ENCODE peak calls at places on chromosomes 12 and 14, in four cellular contexts. Y is HCT116, M is GM12878, W is H1. E is an unnamed sample.

GRCh38 chr14:36478782-36479181 is 41.2 kb downstream of the NKX2-1 start:
- DNase-seq in Y (peak), M (no peak), W (no peak), E (no peak)

GRCh38 chr12:39902823-39903222 is 203.1 kb downstream of the SLC2A13 start:
- DNase-seq in Y (peak), M (no peak), W (no peak), E (no peak)

GRCh38 chr12:109697877-109698468 is 15.7 kb upstream of the FAM222A start:
- DNase-seq in Y (no peak), M (no peak), W (no peak), E (no peak)

GRCh38 chr12:28781671-28782652 is 367.1 kb upstream of the FAR2 start:
- DNase-seq in Y (no peak), M (no peak), W (no peak), E (no peak)

GRCh38 chr14:78974691-78975090 is 804.5 kb downstream of the NRXN3 start:
- DNase-seq in Y (no peak), M (no peak), W (no peak), E (no peak)

GRCh38 chr12:127013222-127013621 is 1253.7 kb upstream of the TMEM132C start:
- DNase-seq in Y (no peak), M (no peak), W (no peak), E (no peak)

GRCh38 chr12:5036031-5036430 is 7.6 kb upstream of the KCNA5 start:
- DNase-seq in Y (no peak), M (no peak), W (no peak), E (no peak)

GRCh38 chr12:29816869-29817730 is 33.4 kb upstream of the TMTC1 start:
- DNase-seq in Y (no peak), M (no peak), W (no peak), E (no peak)

GRCh38 chr14:37232907-37233481 is 35.3 kb downstream of the MIPOL1 start:
- DNase-seq in Y (peak), M (no peak), W (no peak), E (peak)

GRCh38 chr14:96501383-96501745 is 818 bp upstream of the PAPOLA start:
- DNase-seq in Y (no peak), M (no peak), W (no peak), E (no peak)

GRCh38 chr14:96501746-96502620 is at the start of gene PAPOLA:
- DNase-seq in Y (peak), M (peak), W (peak), E (peak)

GRCh38 chr14:96497586-96497985 is 4.6 kb upstream of the PAPOLA start:
- DNase-seq in Y (no peak), M (no peak), W (no peak), E (no peak)

GRCh38 chr14:96507723-96508122 is 5.5 kb downstream of the PAPOLA start:
- DNase-seq in Y (no peak), M (no peak), W (no peak), E (no peak)

GRCh38 chr14:96502621-96503251 is 554 bp downstream of the PAPOLA start:
- DNase-seq in Y (no peak), M (no peak), W (peak), E (peak)
- TF ChIP-seq SIN3A in Y (no peak), M (no peak), W (no peak), E (peak)

DNA sequence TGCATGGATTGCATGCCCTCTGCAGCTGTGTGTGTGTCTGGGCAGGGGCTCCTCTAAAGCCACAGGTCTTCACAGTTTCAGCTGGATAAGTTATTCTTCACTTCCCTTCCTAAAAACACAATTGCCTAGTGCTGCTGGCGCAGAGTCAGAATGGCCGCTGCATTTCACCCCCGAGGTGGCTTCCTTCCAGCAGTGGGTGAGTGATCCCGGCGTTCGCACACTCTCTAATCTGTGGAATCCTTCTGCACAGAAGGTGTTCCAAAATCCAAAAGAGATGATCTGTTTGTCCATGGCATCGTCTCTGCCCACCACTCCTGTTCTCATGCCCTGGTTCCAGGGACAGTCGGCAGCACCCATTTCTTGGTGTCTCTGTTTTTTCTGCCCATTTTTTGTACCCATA is 340.7 kb downstream of the DPF3 start:
- DNase-seq in Y (no peak), M (no peak), W (no peak), E (no peak)
- TF ChIP-seq SIN3A in Y (no peak), M (no peak), W (no peak), E (no peak)

GRCh38 chr14:64787619-64788018 is 83.4 kb downstream of the PLEKHG3 start:
- DNase-seq in Y (no peak), M (no peak), W (no peak), E (no peak)

GRCh38 chr14:64789696-64790095 is 85.5 kb downstream of the PLEKHG3 start:
- DNase-seq in Y (no peak), M (no peak), W (no peak), E (no peak)

GRCh38 chr14:64790478-64790877 is 86.3 kb downstream of the PLEKHG3 start:
- DNase-seq in Y (no peak), M (no peak), W (no peak), E (no peak)

GRCh38 chr14:64786296-64787149 is 82.3 kb downstream of the PLEKHG3 start:
- DNase-seq in Y (no peak), M (no peak), W (no peak), E (no peak)

DNA sequence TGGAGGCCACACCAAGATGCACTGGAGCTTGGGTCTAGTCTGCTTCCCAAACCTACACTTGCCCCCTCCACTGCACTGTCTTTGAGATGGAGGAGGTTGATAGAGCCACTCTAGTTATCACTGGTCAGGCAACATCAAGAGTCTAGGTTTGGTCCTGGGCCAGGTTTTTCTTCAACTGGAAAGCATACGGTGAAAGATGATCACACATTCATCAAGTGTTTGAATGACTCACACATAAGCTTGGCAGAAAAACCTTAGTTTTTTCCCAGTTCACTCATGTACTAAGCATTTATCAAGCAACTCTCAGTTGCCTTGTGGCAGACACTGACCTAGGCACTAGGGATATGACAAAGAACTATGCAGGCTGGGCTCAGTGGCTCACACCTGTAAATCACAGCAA is 84.5 kb downstream of the PLEKHG3 start:
- DNase-seq in Y (peak), M (no peak), W (no peak), E (no peak)
- TF ChIP-seq SIN3A in Y (no peak), M (no peak), W (no peak), E (no peak)

DNA sequence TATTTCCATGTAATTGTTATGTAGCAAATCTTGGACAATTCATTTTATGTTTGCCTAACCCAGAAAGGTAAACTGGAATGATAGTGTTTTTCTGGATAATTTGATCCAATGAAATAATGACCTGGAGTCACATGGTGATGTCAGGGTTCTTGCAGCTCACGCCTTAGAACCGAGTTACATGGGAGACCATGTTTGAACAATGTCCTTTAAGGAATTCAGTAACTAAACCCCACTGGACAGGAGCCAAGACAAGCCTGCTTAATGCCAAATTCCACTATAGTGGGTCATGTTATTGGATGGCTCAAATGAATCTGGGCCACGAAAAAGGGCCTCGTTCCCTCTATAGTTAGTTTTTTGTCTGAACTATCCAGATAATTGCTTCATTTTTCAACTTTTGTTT is 255.8 kb upstream of the HMGA2 start:
- DNase-seq in Y (no peak), M (no peak), W (no peak), E (no peak)
- TF ChIP-seq SIN3A in Y (no peak), M (no peak), W (no peak), E (no peak)

GRCh38 chr12:47158792-47159191 is 79.0 kb upstream of the AMIGO2 start:
- DNase-seq in Y (no peak), M (no peak), W (no peak), E (no peak)

GRCh38 chr12:47160296-47161244 is 80.8 kb upstream of the AMIGO2 start:
- DNase-seq in Y (no peak), M (no peak), W (no peak), E (no peak)

GRCh38 chr12:47156167-47156736 is 76.5 kb upstream of the AMIGO2 start:
- DNase-seq in Y (no peak), M (no peak), W (no peak), E (no peak)

GRCh38 chr12:47155457-47156166 is 75.9 kb upstream of the AMIGO2 start:
- DNase-seq in Y (no peak), M (no peak), W (no peak), E (no peak)

GRCh38 chr12:47159348-47159747 is 79.6 kb upstream of the AMIGO2 start:
- DNase-seq in Y (no peak), M (no peak), W (no peak), E (no peak)
- TF ChIP-seq SIN3A in Y (no peak), M (no peak), W (no peak), E (no peak)

DNA sequence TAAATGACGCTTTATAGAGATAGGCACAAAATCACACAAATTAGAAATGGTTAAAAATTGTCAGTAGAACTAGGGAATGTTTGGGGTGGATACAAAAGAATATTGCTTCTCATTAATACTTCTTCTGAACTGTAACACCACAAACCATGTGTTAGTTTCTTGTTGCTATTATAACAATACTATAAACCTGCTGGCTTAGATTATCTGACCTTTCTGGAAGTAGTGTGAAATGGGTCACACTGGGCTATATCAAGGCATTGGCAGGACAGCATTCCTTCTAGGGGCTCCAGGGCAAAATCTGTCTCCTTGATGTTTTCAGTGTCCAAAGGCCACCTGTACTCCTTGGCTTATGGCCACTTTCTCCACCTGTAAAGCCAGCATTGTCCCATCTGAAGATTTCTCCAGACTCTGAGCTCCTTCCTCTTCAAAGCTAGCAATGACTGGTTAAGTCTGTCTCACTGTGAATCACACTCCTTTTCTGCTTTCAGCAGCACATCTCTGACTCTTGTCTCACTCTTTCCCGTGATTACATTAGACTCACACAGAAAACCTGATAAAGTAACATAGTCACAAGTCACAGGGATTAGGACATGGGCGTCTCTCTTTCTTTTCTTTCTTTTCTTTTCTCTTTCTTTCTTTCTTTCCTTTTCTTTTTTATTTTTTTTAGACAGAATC is 86.3 kb downstream of the SLC15A4 start:
- DNase-seq in Y (no peak), M (no peak), W (no peak), E (no peak)
- TF ChIP-seq SIN3A in Y (no peak), M (no peak), W (no peak), E (no peak)

GRCh38 chr12:74043343-74043742 is 494.3 kb upstream of the ATXN7L3B start:
- DNase-seq in Y (peak), M (no peak), W (no peak), E (no peak)
- TF ChIP-seq SIN3A in Y (peak), M (no peak), W (no peak), E (no peak)

E was measured in HepG2.